ENCODE peak calls at places on chromosomes 4 and X, in eight cellular contexts. G is stimulated activated effector memory CD8-positive, alpha-beta T cell treated with anti-CD3 and anti-CD28 coated beads, Interleukin-12 subunit alpha, Interleukin-12 subunit beta, amount 100 ng/mL, for 72 hours; Q is GM03348; K is islet precursor cell; C is ACHN; O is foreskin keratinocyte; S is activated T-cell treated with anti-CD3 and anti-CD28 coated beads, Interleukin-2, amount 50 U/mL, for 72 hours; F is fibroblast of mammary gland. E is an unnamed sample.

GRCh38 chr4:165738571-165738970 is 134.5 kb upstream of the TLL1 start:
- DNase-seq in O (peak), C (no peak), S (no peak), G (no peak), Q (no peak), F (no peak), K (no peak), E (no peak)

GRCh38 chrX:103197721-103198306 is 17.1 kb upstream of the BEX4 start:
- DNase-seq in Q (peak), G (no peak), K (no peak), O (peak), S (no peak), F (peak), C (peak), E (peak)

GRCh38 chrX:43618376-43619205 is 37.5 kb upstream of the MAOA start:
- DNase-seq in G (no peak), Q (no peak), F (no peak), O (no peak), S (no peak), K (no peak), C (no peak), E (no peak)

GRCh38 chr4:81882222-81882621 is 410.5 kb upstream of the RASGEF1B start:
- DNase-seq in S (no peak), G (no peak), O (no peak), K (no peak), F (no peak), C (no peak), Q (no peak), E (no peak)

GRCh38 chr4:52780206-52780605 is 29.0 kb upstream of the ERVMER34-1 start:
- DNase-seq in F (peak), G (no peak), C (no peak), K (no peak), S (no peak), Q (peak), O (peak), E (peak)

GRCh38 chrX:74295102-74295501 is 8.9 kb upstream of the ZCCHC13 start:
- DNase-seq in K (no peak), C (no peak), Q (no peak), F (no peak), S (no peak), O (no peak), G (no peak), E (no peak)

GRCh38 chr4:186790630-186791029 is 67.0 kb upstream of the FAT1 start:
- DNase-seq in F (no peak), C (no peak), S (no peak), Q (no peak), G (no peak), O (no peak), K (no peak), E (no peak)

GRCh38 chr4:84529169-84529751 is 30.2 kb upstream of the NKX6-1 start:
- DNase-seq in C (peak), S (no peak), G (no peak), K (no peak), F (peak), Q (peak), O (peak), E (peak)

GRCh38 chr4:177660223-177660622 is 218.0 kb upstream of the AGA start:
- DNase-seq in C (no peak), S (no peak), K (no peak), O (no peak), Q (no peak), G (no peak), F (no peak), E (no peak)

GRCh38 chr4:87622303-87622702 is 14.0 kb downstream of the DSPP start:
- DNase-seq in O (no peak), S (no peak), Q (no peak), G (no peak), F (no peak), C (no peak), K (no peak), E (no peak)

GRCh38 chr4:88006956-88007303 is 505 bp upstream of the PKD2 start:
- DNase-seq in F (peak), Q (no peak), O (no peak), G (no peak), S (no peak), K (no peak), C (no peak), E (no peak)

GRCh38 chr4:2259036-2259540 is 2.8 kb downstream of the MXD4 start:
- DNase-seq in C (no peak), F (no peak), G (no peak), K (peak), Q (no peak), O (no peak), S (no peak), E (no peak)

GRCh38 chrX:1165535-1166196 is 46.8 kb downstream of the CRLF2 start:
- DNase-seq in G (no peak), C (no peak), F (no peak), Q (no peak), O (peak), K (no peak), S (no peak), E (no peak)

GRCh38 chr4:101649790-101650450 is 140.6 kb upstream of the BANK1 start:
- DNase-seq in K (no peak), Q (peak), S (no peak), G (no peak), F (no peak), O (peak), C (no peak), E (no peak)

GRCh38 chr4:32073542-32073941 is 1353.4 kb downstream of the PCDH7 start:
- DNase-seq in O (peak), Q (no peak), S (no peak), C (no peak), G (no peak), K (no peak), F (no peak), E (no peak)

GRCh38 chrX:134206221-134206620 is 30.8 kb upstream of the CCDC160 start:
- DNase-seq in F (no peak), O (no peak), C (no peak), Q (no peak), S (no peak), G (no peak), K (no peak), E (no peak)

GRCh38 chrX:53262189-53262917 is 19.0 kb downstream of the IQSEC2 start:
- DNase-seq in S (no peak), Q (no peak), C (no peak), G (no peak), O (no peak), F (no peak), K (peak), E (no peak)

GRCh38 chrX:17039826-17040225 is 93.4 kb downstream of the REPS2 start:
- DNase-seq in Q (peak), K (no peak), G (no peak), C (no peak), S (no peak), O (no peak), F (peak), E (no peak)

GRCh38 chr4:40330536-40330935 is 4.6 kb upstream of the CHRNA9 start:
- DNase-seq in O (no peak), F (no peak), Q (no peak), C (no peak), K (no peak), S (no peak), G (no peak), E (no peak)